ENCODE peak calls at places on chromosomes 11 and 22, in six cellular contexts. M is mammary epithelial cell, P is psoas muscle, O is left lung, L is PC-3, R is ovary. D is an unnamed sample.

GRCh38 chr11:299081-299891 is at the start of gene IFITM5:
- DNase-seq in O (peak; percentile 60), P (peak; percentile 47), M (no peak), R (no peak), L (no peak), D (peak; percentile 59)

GRCh38 chr11:15589070-15589626 is 474.4 kb downstream of the INSC start:
- DNase-seq in L (no peak), M (no peak), R (no peak), P (no peak), O (no peak), D (no peak)

GRCh38 chr11:69280994-69281393 is 13.0 kb upstream of the MYEOV start:
- DNase-seq in P (no peak), M (peak; percentile 96), R (no peak), L (peak; percentile 97), O (no peak), D (no peak)

GRCh38 chr11:67356867-67357561 is 3.7 kb upstream of the POLD4 start:
- DNase-seq in L (peak; percentile 90), O (peak; percentile 88), R (no peak), M (peak; percentile 65), P (peak; percentile 79), D (peak; percentile 88)

GRCh38 chr11:69013009-69013951 is at the start of gene MRGPRF:
- DNase-seq in M (no peak), L (peak; percentile 20), R (peak; percentile 95), O (peak; percentile 82), P (peak; percentile 94), D (peak; percentile 97)

GRCh38 chr11:79440451-79441158 is at the start of gene TENM4:
- DNase-seq in L (peak; percentile 16), P (peak; percentile 76), R (peak; percentile 94), O (peak; percentile 80), M (peak; percentile 72), D (peak; percentile 90)

GRCh38 chr11:102111011-102111786 is 952 bp downstream of the YAP1 start:
- DNase-seq in L (peak; percentile 79), M (peak; percentile 72), P (peak; percentile 89), R (peak; percentile 88), O (peak; percentile 87), D (peak; percentile 92)

GRCh38 chr22:43820671-43821305 is 8.7 kb upstream of the EFCAB6 start:
- DNase-seq in M (no peak), P (no peak), R (no peak), L (no peak), O (no peak), D (no peak)

GRCh38 chr11:73198677-73199076 is 19.4 kb upstream of the P2RY2 start:
- DNase-seq in O (no peak), R (no peak), L (no peak), P (no peak), M (no peak), D (no peak)

GRCh38 chr22:40408718-40409612 is 38.6 kb downstream of the SGSM3 start:
- DNase-seq in P (no peak), R (no peak), O (no peak), M (no peak), L (no peak), D (no peak)

GRCh38 chr11:31487848-31488247 is 21.6 kb downstream of the IMMP1L start:
- DNase-seq in L (peak; percentile 70), R (no peak), O (no peak), P (no peak), M (peak; percentile 18), D (no peak)

GRCh38 chr11:13210424-13210823 is 67.2 kb upstream of the BMAL1 start:
- DNase-seq in M (peak; percentile 63), O (no peak), R (peak; percentile 63), P (peak; percentile 52), L (peak; percentile 82), D (peak; percentile 79)

GRCh38 chr22:48488149-48488551 is 1339.5 kb downstream of the BRD1 start:
- DNase-seq in O (peak; percentile 24), M (no peak), P (no peak), L (no peak), R (no peak), D (peak; percentile 4)

GRCh38 chr11:122791836-122792235 is 46.5 kb upstream of the CRTAM start:
- DNase-seq in L (peak; percentile 52), M (no peak), P (no peak), R (no peak), O (no peak), D (no peak)

GRCh38 chr11:66032962-66033735 is 6.9 kb upstream of the CATSPER1 start:
- DNase-seq in M (no peak), O (no peak), L (peak; percentile 30), P (no peak), R (no peak), D (no peak)

GRCh38 chr11:122869622-122870021 is 12.9 kb upstream of the JHY start:
- DNase-seq in O (no peak), L (no peak), M (peak; percentile 41), P (no peak), R (no peak), D (no peak)

GRCh38 chr11:61850687-61851086 is 22.6 kb downstream of the FADS2 start:
- DNase-seq in R (no peak), M (no peak), P (no peak), O (no peak), L (no peak), D (no peak)

GRCh38 chr22:23784215-23784732 is 2.5 kb upstream of the SMARCB1 start:
- DNase-seq in M (peak; percentile 70), R (no peak), P (no peak), L (no peak), O (no peak), D (no peak)

GRCh38 chr11:12110201-12110713 is at the start of gene MICAL2:
- DNase-seq in R (peak; percentile 82), P (peak; percentile 94), L (peak; percentile 92), O (peak; percentile 97), M (peak; percentile 95), D (peak; percentile 94)

GRCh38 chr11:12110714-12111481 is 508 bp downstream of the MICAL2 start:
- DNase-seq in P (peak; percentile 63), L (peak; percentile 34), O (peak; percentile 88), R (peak; percentile 39), M (peak; percentile 37), D (peak; percentile 81)

GRCh38 chr11:12112150-12112520 is 1.7 kb downstream of the MICAL2 start:
- DNase-seq in M (peak; percentile 24), L (no peak), R (no peak), O (no peak), P (no peak), D (peak; percentile 25)

GRCh38 chr11:12112731-12113130 is 2.3 kb downstream of the MICAL2 start:
- DNase-seq in M (no peak), O (no peak), P (no peak), L (no peak), R (no peak), D (no peak)

DNA sequence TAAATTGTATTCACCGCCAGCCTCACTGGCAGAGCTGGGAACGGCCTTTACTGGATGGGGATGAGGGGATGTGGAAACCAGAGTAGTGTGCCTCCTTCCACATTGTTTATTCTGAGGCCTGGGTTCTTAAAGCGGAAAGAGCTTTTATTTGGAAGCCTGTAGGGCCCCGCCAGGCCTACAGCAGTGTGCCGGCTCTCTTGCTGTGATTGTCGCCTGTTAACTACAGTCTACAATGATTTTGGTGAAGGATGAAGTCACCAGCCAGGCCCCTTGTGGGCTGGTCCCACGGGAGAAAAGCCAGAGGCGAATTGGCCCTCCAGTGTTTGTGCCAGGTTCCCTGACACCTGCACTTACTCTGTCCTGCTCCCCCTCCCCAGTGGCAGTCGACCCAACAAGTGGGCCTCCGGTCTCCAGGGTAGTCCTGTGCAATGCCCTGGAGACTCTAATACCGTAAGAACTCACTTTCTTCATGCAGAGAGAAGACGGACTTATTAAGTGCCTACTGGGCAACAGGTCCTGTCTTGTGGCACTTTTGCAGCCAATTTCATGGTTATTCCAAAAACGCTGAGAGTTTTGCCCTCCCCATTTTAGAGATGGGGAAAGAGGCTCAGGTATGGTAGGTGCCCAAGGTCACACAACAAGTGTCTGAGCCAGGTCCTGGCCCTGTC is 1.2 kb downstream of the MICAL2 start:
- DNase-seq in L (peak; percentile 31), P (no peak), O (no peak), M (peak; percentile 30), R (no peak), D (peak; percentile 65)
- H3K27ac ChIP-seq in L (peak overlapping the region; percentile 41), P (peak overlapping the region; percentile 85), O (peak overlapping the region; percentile 81), M (peak overlapping the region; percentile 84), R (peak overlapping the region; percentile 11), D (peak overlapping the region; percentile 90)

DNA sequence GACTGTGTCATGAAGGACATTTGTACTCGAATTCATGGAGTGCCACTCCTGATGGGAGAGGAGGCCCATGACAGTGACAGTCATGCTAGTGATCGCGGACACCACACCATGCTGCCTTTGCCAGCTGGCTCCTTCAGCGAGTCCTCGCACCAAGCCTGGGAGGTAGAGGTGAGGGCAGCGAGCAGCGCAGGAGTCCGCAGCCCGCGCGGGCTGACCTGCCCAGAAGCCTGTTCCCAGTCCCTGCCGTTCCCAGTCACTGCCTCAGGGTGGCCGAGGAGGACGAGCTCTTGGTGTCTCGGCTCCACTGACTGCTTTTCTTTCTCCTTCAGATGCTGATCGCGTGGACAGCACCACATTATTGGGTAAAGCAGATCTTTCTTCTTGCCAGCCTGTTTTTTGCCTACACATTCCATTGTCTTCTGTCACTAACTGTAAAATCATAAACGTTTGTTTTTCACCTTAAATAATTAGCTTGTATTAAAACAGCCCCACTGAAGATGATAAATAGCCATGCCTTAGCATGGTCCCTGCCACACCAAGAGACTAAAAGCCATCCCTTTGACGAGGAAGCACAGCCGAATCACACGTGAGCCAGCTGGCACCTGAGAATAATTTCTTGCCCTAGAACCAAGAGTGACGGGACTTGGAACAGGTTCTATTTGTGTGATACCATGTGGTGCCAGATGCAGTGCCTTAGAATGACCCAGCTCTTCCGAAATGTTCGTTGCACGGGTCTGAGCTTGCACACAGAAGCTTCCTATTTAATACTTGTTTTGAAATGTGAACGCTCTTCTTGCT is 25.5 kb downstream of the FAM118A start:
- DNase-seq in L (no peak), P (peak; percentile 91), M (peak; percentile 43), O (no peak), R (no peak), D (no peak)
- H3K27ac ChIP-seq in L (no peak overlapping the region), P (peak overlapping the region; percentile 89), M (no peak overlapping the region), O (no peak overlapping the region), R (no peak overlapping the region), D (no peak overlapping the region)

GRCh38 chr22:38531251-38531956 is 25.3 kb upstream of the DDX17 start:
- DNase-seq in O (no peak), P (no peak), M (no peak), R (no peak), L (no peak), D (no peak)
- H3K27ac ChIP-seq in O (no peak overlapping the region), P (no peak overlapping the region), M (no peak overlapping the region), R (no peak overlapping the region), L (no peak overlapping the region), D (no peak overlapping the region)

GRCh38 chr22:27863001-27863400 is 56.1 kb downstream of the PITPNB start:
- DNase-seq in P (no peak), O (no peak), L (no peak), M (no peak), R (no peak), D (no peak)
- H3K27ac ChIP-seq in P (no peak overlapping the region), O (no peak overlapping the region), L (no peak overlapping the region), M (no peak overlapping the region), R (peak overlapping the region; percentile 10), D (peak overlapping the region; percentile 67)

GRCh38 chr11:2993000-2993330 is 836 bp upstream of the NAP1L4 start:
- DNase-seq in O (peak; percentile 53), P (no peak), M (no peak), L (no peak), R (no peak), D (no peak)
- H3K27ac ChIP-seq in O (no peak overlapping the region), P (no peak overlapping the region), M (peak overlapping the region; percentile 50), L (peak overlapping the region; percentile 51), R (no peak overlapping the region), D (no peak overlapping the region)